ENCODE peak calls at places on chromosomes 7 and 10, in ten cellular contexts. S is endodermal cell, U is HCT116, C is NCI-H2081 treated with DMSO at 0.1 percent for 48 hours, Y is T-helper 22 cell, G is AG08396, X is fibroblast of mammary gland, H is IMR-90, E is M059J, J is HS-5. D is an unnamed sample.

GRCh38 chr10:80416401-80417098 is 8.2 kb downstream of the PRXL2A start:
- DNase-seq in S (no peak), U (no peak), C (no peak), Y (no peak), G (no peak), X (peak; percentile 38), H (no peak), E (no peak), J (no peak), D (peak; percentile 15)

GRCh38 chr7:143367972-143368371 is 5.5 kb upstream of the FAM131B start:
- DNase-seq in S (no peak), U (peak; percentile 61), C (no peak), Y (no peak), G (no peak), X (no peak), H (no peak), E (peak; percentile 96), J (no peak), D (no peak)

GRCh38 chr10:69377191-69377590 is 39.5 kb downstream of the TACR2 start:
- DNase-seq in S (no peak), U (no peak), C (no peak), Y (no peak), G (no peak), X (no peak), H (no peak), E (no peak), J (no peak), D (no peak)

GRCh38 chr7:18212308-18212707 is 184.7 kb upstream of the PRPS1L1 start:
- DNase-seq in S (no peak), U (no peak), C (no peak), Y (no peak), G (no peak), X (peak; percentile 73), H (no peak), E (no peak), J (no peak), D (peak; percentile 41)

GRCh38 chr10:13741438-13741837 is 154.7 kb downstream of the PRPF18 start:
- DNase-seq in S (no peak), U (no peak), C (no peak), Y (no peak), G (no peak), X (no peak), H (no peak), E (no peak), J (no peak), D (no peak)

GRCh38 chr7:100914879-100915442 is 19.3 kb upstream of the ACHE start:
- DNase-seq in S (no peak), U (no peak), C (no peak), Y (no peak), G (no peak), X (peak; percentile 8), H (no peak), E (peak; percentile 81), J (no peak), D (no peak)

GRCh38 chr7:30977896-30978564 is 14.3 kb downstream of the GHRHR start:
- DNase-seq in S (peak; percentile 91), U (peak; percentile 33), C (no peak), Y (no peak), G (no peak), X (peak; percentile 6), H (peak; percentile 4), E (peak; percentile 50), J (no peak), D (peak; percentile 21)

GRCh38 chr7:134632937-134633540 is 13.6 kb upstream of the BPGM start:
- DNase-seq in S (peak; percentile 52), U (peak; percentile 51), C (no peak), Y (no peak), G (peak; percentile 46), X (peak; percentile 64), H (peak; percentile 69), E (peak; percentile 63), J (no peak), D (peak; percentile 73)

GRCh38 chr10:97533888-97534287 is 35.2 kb downstream of the UBTD1 start:
- DNase-seq in S (no peak), U (no peak), C (no peak), Y (no peak), G (no peak), X (no peak), H (no peak), E (no peak), J (no peak), D (no peak)

GRCh38 chr7:108805808-108806397 is 236.2 kb downstream of the DNAJB9 start:
- DNase-seq in S (peak; percentile 55), U (peak; percentile 27), C (peak; percentile 29), Y (no peak), G (peak; percentile 4), X (peak; percentile 22), H (peak; percentile 1), E (peak; percentile 7), J (no peak), D (peak; percentile 62)

GRCh38 chr10:44706745-44707144 is 204.4 kb upstream of the TMEM72 start:
- DNase-seq in S (no peak), U (peak; percentile 3), C (no peak), Y (no peak), G (peak; percentile 73), X (peak; percentile 99), H (peak; percentile 98), E (peak; percentile 100), J (peak; percentile 90), D (peak; percentile 97)

GRCh38 chr7:27423290-27423689 is 180.7 kb downstream of the EVX1 start:
- DNase-seq in S (no peak), U (no peak), C (no peak), Y (no peak), G (no peak), X (peak; percentile 73), H (no peak), E (peak; percentile 86), J (no peak), D (no peak)

GRCh38 chr7:91082038-91082437 is 182.2 kb upstream of the FZD1 start:
- DNase-seq in S (no peak), U (no peak), C (no peak), Y (no peak), G (peak; percentile 49), X (peak; percentile 51), H (peak; percentile 73), E (peak; percentile 44), J (no peak), D (peak; percentile 90)

GRCh38 chr10:61791216-61791615 is 110.3 kb upstream of the ARID5B start:
- DNase-seq in S (no peak), U (no peak), C (no peak), Y (no peak), G (peak; percentile 31), X (peak; percentile 41), H (peak; percentile 80), E (no peak), J (no peak), D (peak; percentile 65)

GRCh38 chr10:132319853-132320669 is 11.9 kb upstream of the LRRC27 start:
- DNase-seq in S (no peak), U (no peak), C (no peak), Y (no peak), G (peak; percentile 89), X (peak; percentile 90), H (peak; percentile 92), E (peak; percentile 85), J (no peak), D (peak; percentile 89)

D was measured in fibroblast of the aortic adventitia.